ENCODE peak calls at places on chromosome 18, in seven cellular contexts. One of them, this sample, is unnamed.

GRCh38 chr18:1708006-1708405 is 803.3 kb downstream of the ADCYAP1 start:
- DNase-seq in HT1080: peak; percentile 41
- DNase-seq in neural crest cell: no peak
- DNase-seq in HL-60: no peak
- DNase-seq in HT-29: no peak
- DNase-seq in left lung: no peak
- DNase-seq in activated gamma-delta T cell treated with anti-CD3 and anti-CD28 coated beads, Interleukin-2, amount 50 U/mL, for 16 hours: no peak
- DNase-seq in this sample: no peak

GRCh38 chr18:49874238-49874637 is 60.9 kb upstream of the ACAA2 start:
- DNase-seq in HT1080: no peak
- DNase-seq in HT-29: no peak
- DNase-seq in HL-60: no peak
- DNase-seq in activated gamma-delta T cell treated with anti-CD3 and anti-CD28 coated beads, Interleukin-2, amount 50 U/mL, for 16 hours: no peak
- DNase-seq in neural crest cell: no peak
- DNase-seq in left lung: no peak
- DNase-seq in this sample: no peak

GRCh38 chr18:76494181-76494540 is 881 bp downstream of the ZNF516 start:
- DNase-seq in activated gamma-delta T cell treated with anti-CD3 and anti-CD28 coated beads, Interleukin-2, amount 50 U/mL, for 16 hours: no peak
- DNase-seq in neural crest cell: peak; percentile 43
- DNase-seq in left lung: peak; percentile 86
- DNase-seq in HT-29: peak; percentile 14
- DNase-seq in HT1080: no peak
- DNase-seq in HL-60: peak; percentile 88
- DNase-seq in this sample: no peak

GRCh38 chr18:76274470-76275289 is 220.4 kb downstream of the ZNF516 start:
- DNase-seq in HL-60: peak; percentile 30
- DNase-seq in neural crest cell: peak; percentile 41
- DNase-seq in left lung: no peak
- DNase-seq in activated gamma-delta T cell treated with anti-CD3 and anti-CD28 coated beads, Interleukin-2, amount 50 U/mL, for 16 hours: no peak
- DNase-seq in HT1080: peak; percentile 30
- DNase-seq in HT-29: peak; percentile 16
- DNase-seq in this sample: peak; percentile 43

GRCh38 chr18:76973512-76974302 is 151.3 kb downstream of the ZNF236 start:
- DNase-seq in HL-60: no peak
- DNase-seq in HT1080: no peak
- DNase-seq in HT-29: no peak
- DNase-seq in activated gamma-delta T cell treated with anti-CD3 and anti-CD28 coated beads, Interleukin-2, amount 50 U/mL, for 16 hours: no peak
- DNase-seq in neural crest cell: no peak
- DNase-seq in left lung: no peak
- DNase-seq in this sample: no peak

GRCh38 chr18:55419939-55420664 is 167.9 kb downstream of the TCF4 start:
- DNase-seq in left lung: no peak
- DNase-seq in activated gamma-delta T cell treated with anti-CD3 and anti-CD28 coated beads, Interleukin-2, amount 50 U/mL, for 16 hours: no peak
- DNase-seq in HT1080: no peak
- DNase-seq in HL-60: no peak
- DNase-seq in neural crest cell: no peak
- DNase-seq in HT-29: no peak
- DNase-seq in this sample: no peak

GRCh38 chr18:74775239-74775638 is 177.6 kb downstream of the ZNF407 start:
- DNase-seq in activated gamma-delta T cell treated with anti-CD3 and anti-CD28 coated beads, Interleukin-2, amount 50 U/mL, for 16 hours: no peak
- DNase-seq in left lung: no peak
- DNase-seq in HL-60: no peak
- DNase-seq in HT1080: peak; percentile 50
- DNase-seq in HT-29: no peak
- DNase-seq in neural crest cell: no peak
- DNase-seq in this sample: no peak

GRCh38 chr18:75207298-75208054 is 1.5 kb downstream of the PTGR3 start:
- DNase-seq in left lung: no peak
- DNase-seq in neural crest cell: no peak
- DNase-seq in HL-60: peak; percentile 32
- DNase-seq in HT1080: peak; percentile 42
- DNase-seq in activated gamma-delta T cell treated with anti-CD3 and anti-CD28 coated beads, Interleukin-2, amount 50 U/mL, for 16 hours: no peak
- DNase-seq in HT-29: peak; percentile 23
- DNase-seq in this sample: no peak

GRCh38 chr18:14074187-14074586 is 58.0 kb downstream of the ZNF519 start:
- DNase-seq in left lung: no peak
- DNase-seq in HL-60: no peak
- DNase-seq in HT-29: no peak
- DNase-seq in neural crest cell: no peak
- DNase-seq in HT1080: peak; percentile 3
- DNase-seq in activated gamma-delta T cell treated with anti-CD3 and anti-CD28 coated beads, Interleukin-2, amount 50 U/mL, for 16 hours: no peak
- DNase-seq in this sample: peak; percentile 14

GRCh38 chr18:32238635-32239268 is 48.9 kb downstream of the MEP1B start:
- DNase-seq in activated gamma-delta T cell treated with anti-CD3 and anti-CD28 coated beads, Interleukin-2, amount 50 U/mL, for 16 hours: no peak
- DNase-seq in HT-29: no peak
- DNase-seq in left lung: no peak
- DNase-seq in HL-60: no peak
- DNase-seq in HT1080: no peak
- DNase-seq in neural crest cell: no peak
- DNase-seq in this sample: no peak

GRCh38 chr18:79106084-79106483 is 36.9 kb downstream of the ATP9B start:
- DNase-seq in neural crest cell: no peak
- DNase-seq in activated gamma-delta T cell treated with anti-CD3 and anti-CD28 coated beads, Interleukin-2, amount 50 U/mL, for 16 hours: no peak
- DNase-seq in HT-29: no peak
- DNase-seq in left lung: no peak
- DNase-seq in HT1080: no peak
- DNase-seq in HL-60: no peak
- DNase-seq in this sample: no peak

GRCh38 chr18:45837283-45838070 is 12.0 kb downstream of the SIGLEC15 start:
- DNase-seq in HT1080: no peak
- DNase-seq in HT-29: peak; percentile 40
- DNase-seq in HL-60: peak; percentile 79
- DNase-seq in neural crest cell: peak; percentile 53
- DNase-seq in activated gamma-delta T cell treated with anti-CD3 and anti-CD28 coated beads, Interleukin-2, amount 50 U/mL, for 16 hours: no peak
- DNase-seq in left lung: peak; percentile 90
- DNase-seq in this sample: no peak

GRCh38 chr18:1002653-1003178 is 98.0 kb downstream of the ADCYAP1 start:
- DNase-seq in HT1080: peak; percentile 27
- DNase-seq in activated gamma-delta T cell treated with anti-CD3 and anti-CD28 coated beads, Interleukin-2, amount 50 U/mL, for 16 hours: no peak
- DNase-seq in HT-29: no peak
- DNase-seq in left lung: no peak
- DNase-seq in neural crest cell: no peak
- DNase-seq in HL-60: no peak
- DNase-seq in this sample: no peak